ENCODE peak calls at places on chromosomes 7 and 10, in five cellular contexts. W is putamen; T is A172; L is anterior cingulate cortex; Q is activated effector memory CD4-positive, alpha-beta T cell treated with anti-CD3 and anti-CD28 coated beads, Interleukin-2, amount 50 U/mL, for 16 hours. V is an unnamed sample.

GRCh38 chr7:30799206-30799975 is 28.2 kb downstream of the MINDY4 start:
- DNase-seq in W (no peak), T (peak; percentile 92), L (no peak), Q (no peak), V (peak; percentile 94)

GRCh38 chr10:112834661-112835060 is 115.4 kb upstream of the TCF7L2 start:
- DNase-seq in W (no peak), T (no peak), L (no peak), Q (no peak), V (no peak)

GRCh38 chr7:28347964-28348363 is 64.4 kb upstream of the CREB5 start:
- DNase-seq in W (no peak), T (no peak), L (no peak), Q (no peak), V (peak; percentile 88)

GRCh38 chr7:6307762-6308161 is 35.3 kb upstream of the CYTH3 start:
- DNase-seq in W (no peak), T (no peak), L (no peak), Q (no peak), V (no peak)

GRCh38 chr10:7832060-7832459 is 13.8 kb downstream of the TAF3 start:
- DNase-seq in W (no peak), T (no peak), L (no peak), Q (no peak), V (no peak)

GRCh38 chr7:82249979-82250378 is 193.6 kb downstream of the CACNA2D1 start:
- DNase-seq in W (no peak), T (no peak), L (no peak), Q (no peak), V (no peak)

GRCh38 chr7:148772297-148773089 is 73.8 kb downstream of the CUL1 start:
- DNase-seq in W (peak; percentile 34), T (peak; percentile 97), L (no peak), Q (peak; percentile 75), V (peak; percentile 92)

GRCh38 chr10:72784551-72785421 is 92.8 kb downstream of the MCU start:
- DNase-seq in W (no peak), T (peak; percentile 66), L (peak; percentile 1), Q (no peak), V (peak; percentile 44)

GRCh38 chr7:27243340-27244163 is 950 bp downstream of the EVX1 start:
- DNase-seq in W (no peak), T (no peak), L (no peak), Q (no peak), V (peak; percentile 85)

GRCh38 chr10:100827819-100828743 is 82.7 kb downstream of the PAX2 start:
- DNase-seq in W (no peak), T (peak; percentile 23), L (no peak), Q (peak; percentile 70), V (peak; percentile 91)

V was measured in osteoblast.